ENCODE peak calls at places on chromosomes 6 and 20, in nine cellular contexts. L is nucleus accumbens; H is neural progenitor cell; D is ecto neural progenitor cell; Q is AG09309; U is NCI-H1048; I is stimulated activated CD4-positive, alpha-beta T cell treated with anti-CD3 and anti-CD28 coated beads, Interleukin-4, amount 100 ng/mL, for 1 hour; E is Daoy; T is CD4-positive, alpha-beta memory T cell. J is an unnamed sample.

GRCh38 chr6:106128981-106129761 is 43.0 kb downstream of the PRDM1 start:
- DNase-seq in L (no peak), H (no peak), D (no peak), Q (peak; percentile 98), U (peak; percentile 84), I (no peak), E (peak; percentile 74), T (no peak), J (no peak)

GRCh38 chr6:140774080-140774505 is 1358.6 kb upstream of the GJE1 start:
- DNase-seq in L (peak; percentile 64), H (no peak), D (no peak), Q (peak; percentile 44), U (no peak), I (no peak), E (peak; percentile 67), T (no peak), J (peak; percentile 3)

GRCh38 chr6:161308075-161308655 is 34.3 kb upstream of the AGPAT4 start:
- DNase-seq in L (no peak), H (no peak), D (no peak), Q (no peak), U (no peak), I (no peak), E (no peak), T (no peak), J (no peak)

GRCh38 chr6:91105532-91105931 is 518.7 kb upstream of the MAP3K7 start:
- DNase-seq in L (no peak), H (no peak), D (no peak), Q (no peak), U (no peak), I (no peak), E (no peak), T (no peak), J (no peak)

GRCh38 chr6:109059591-109060021 is 35.0 kb downstream of the SESN1 start:
- DNase-seq in L (no peak), H (no peak), D (no peak), Q (no peak), U (no peak), I (no peak), E (peak; percentile 53), T (peak; percentile 58), J (no peak)

GRCh38 chr20:23710771-23711170 is 21.9 kb upstream of the CST4 start:
- DNase-seq in L (no peak), H (no peak), D (no peak), Q (no peak), U (no peak), I (no peak), E (no peak), T (no peak), J (no peak)

GRCh38 chr6:80767808-80768207 is 661.3 kb downstream of the BCKDHB start:
- DNase-seq in L (no peak), H (no peak), D (no peak), Q (peak; percentile 29), U (no peak), I (no peak), E (peak; percentile 91), T (no peak), J (no peak)

GRCh38 chr20:48648482-48649051 is 179.2 kb downstream of the PREX1 start:
- DNase-seq in L (no peak), H (no peak), D (no peak), Q (no peak), U (no peak), I (no peak), E (no peak), T (no peak), J (no peak)

GRCh38 chr20:41304002-41304401 is 13.5 kb downstream of the ZHX3 start:
- DNase-seq in L (no peak), H (no peak), D (no peak), Q (no peak), U (no peak), I (no peak), E (no peak), T (no peak), J (no peak)

GRCh38 chr6:132491881-132492280 is 21.0 kb downstream of the STX7 start:
- DNase-seq in L (no peak), H (no peak), D (no peak), Q (no peak), U (no peak), I (no peak), E (no peak), T (no peak), J (no peak)

GRCh38 chr20:58228103-58228483 is 360 bp downstream of the ANKRD60 start:
- DNase-seq in L (no peak), H (peak; percentile 28), D (no peak), Q (no peak), U (no peak), I (no peak), E (peak; percentile 21), T (no peak), J (no peak)

GRCh38 chr6:42304313-42304712 is 86.7 kb upstream of the MRPS10 start:
- DNase-seq in L (no peak), H (peak; percentile 44), D (no peak), Q (no peak), U (no peak), I (no peak), E (no peak), T (no peak), J (no peak)

J was measured in body of pancreas.